ENCODE peak calls at places on chromosomes 12 and 14, in six cellular contexts. N, T, D, K, I and U are unnamed samples.

GRCh38 chr14:35362911-35363374 is 41.6 kb downstream of the NFKBIA start:
- DNase-seq in N (no peak), T (no peak), D (peak; percentile 46), K (no peak), I (no peak), U (no peak)

GRCh38 chr12:91506461-91506860 is 323.8 kb upstream of the DCN start:
- DNase-seq in N (no peak), T (no peak), D (no peak), K (no peak), I (no peak), U (no peak)

GRCh38 chr12:13941258-13942249 is 39.8 kb downstream of the GRIN2B start:
- DNase-seq in N (peak; percentile 58), T (no peak), D (no peak), K (peak; percentile 64), I (peak; percentile 35), U (peak; percentile 90)

GRCh38 chr12:93857917-93858513 is 180.8 kb downstream of the CRADD start:
- DNase-seq in N (no peak), T (no peak), D (no peak), K (no peak), I (peak; percentile 51), U (no peak)

GRCh38 chr12:11827096-11827841 is 177.8 kb downstream of the ETV6 start:
- DNase-seq in N (no peak), T (no peak), D (no peak), K (no peak), I (peak; percentile 38), U (no peak)

GRCh38 chr14:54650331-54651017 is 83.5 kb downstream of the SAMD4A start:
- DNase-seq in N (no peak), T (peak; percentile 63), D (peak; percentile 72), K (no peak), I (peak; percentile 58), U (no peak)

GRCh38 chr12:67268335-67268895 is 743 bp upstream of the CAND1 start:
- DNase-seq in N (peak; percentile 99), T (peak; percentile 85), D (peak; percentile 86), K (peak; percentile 84), I (peak; percentile 98), U (peak; percentile 92)

GRCh38 chr14:52272375-52272774 is 4.9 kb downstream of the PTGDR start:
- DNase-seq in N (peak; percentile 42), T (no peak), D (no peak), K (no peak), I (peak; percentile 50), U (peak; percentile 23)

GRCh38 chr14:24859559-24859958 is 190.4 kb downstream of the STXBP6 start:
- DNase-seq in N (no peak), T (no peak), D (no peak), K (no peak), I (no peak), U (no peak)

GRCh38 chr12:48266826-48267225 is 63.7 kb upstream of the OR10AD1 start:
- DNase-seq in N (no peak), T (no peak), D (no peak), K (no peak), I (peak; percentile 67), U (no peak)

GRCh38 chr12:115973066-115973465 is 304.4 kb downstream of the MED13L start:
- DNase-seq in N (no peak), T (no peak), D (no peak), K (no peak), I (no peak), U (no peak)

GRCh38 chr12:27366621-27367020 is 34.0 kb downstream of the BMAL2 start:
- DNase-seq in N (no peak), T (no peak), D (no peak), K (no peak), I (no peak), U (no peak)

GRCh38 chr12:991350-992278 is 591 bp downstream of the ERC1 start:
- DNase-seq in N (no peak), T (no peak), D (no peak), K (no peak), I (peak; percentile 22), U (peak; percentile 31)

GRCh38 chr12:3117144-3117581 is 40.0 kb downstream of the TSPAN9 start:
- DNase-seq in N (no peak), T (no peak), D (no peak), K (no peak), I (peak; percentile 33), U (no peak)

GRCh38 chr14:74836251-74836957 is 39.5 kb downstream of the PROX2 start:
- DNase-seq in N (no peak), T (no peak), D (no peak), K (no peak), I (no peak), U (no peak)

GRCh38 chr12:116346222-116346621 is 68.7 kb upstream of the MED13L start:
- DNase-seq in N (no peak), T (no peak), D (no peak), K (no peak), I (no peak), U (no peak)

GRCh38 chr12:122852336-122853275 is 17.3 kb downstream of the HIP1R start:
- DNase-seq in N (no peak), T (no peak), D (no peak), K (no peak), I (no peak), U (no peak)

GRCh38 chr14:57461777-57462320 is 31.8 kb downstream of the CCDC198 start:
- DNase-seq in N (no peak), T (no peak), D (no peak), K (no peak), I (no peak), U (no peak)

GRCh38 chr12:30548203-30548602 is 147.5 kb downstream of the IPO8 start:
- DNase-seq in N (no peak), T (no peak), D (no peak), K (no peak), I (no peak), U (no peak)

GRCh38 chr14:68137704-68138619 is 318.4 kb downstream of the RAD51B start:
- DNase-seq in N (peak; percentile 17), T (peak; percentile 17), D (no peak), K (peak; percentile 79), I (peak; percentile 98), U (peak; percentile 35)

GRCh38 chr12:62131153-62131552 is 129.1 kb upstream of the USP15 start:
- DNase-seq in N (no peak), T (no peak), D (peak; percentile 50), K (no peak), I (no peak), U (no peak)

GRCh38 chr12:105330938-105331804 is 680 bp downstream of the C12orf75 start:
- DNase-seq in N (peak; percentile 70), T (no peak), D (no peak), K (no peak), I (peak; percentile 47), U (no peak)
- TF ChIP-seq CTCF in N (no peak), T (no peak), D (no peak), K (no peak), I (no peak), U (no peak)

GRCh38 chr14:21026988-21027315 is 2.1 kb upstream of the NDRG2 start:
- DNase-seq in N (no peak), T (no peak), D (no peak), K (no peak), I (no peak), U (no peak)
- H3K4me3 ChIP-seq in N (no peak overlapping the region), T (no peak overlapping the region), D (no peak overlapping the region), K (peak overlapping the region; percentile 92), I (no peak overlapping the region), U (no peak overlapping the region)

DNA sequence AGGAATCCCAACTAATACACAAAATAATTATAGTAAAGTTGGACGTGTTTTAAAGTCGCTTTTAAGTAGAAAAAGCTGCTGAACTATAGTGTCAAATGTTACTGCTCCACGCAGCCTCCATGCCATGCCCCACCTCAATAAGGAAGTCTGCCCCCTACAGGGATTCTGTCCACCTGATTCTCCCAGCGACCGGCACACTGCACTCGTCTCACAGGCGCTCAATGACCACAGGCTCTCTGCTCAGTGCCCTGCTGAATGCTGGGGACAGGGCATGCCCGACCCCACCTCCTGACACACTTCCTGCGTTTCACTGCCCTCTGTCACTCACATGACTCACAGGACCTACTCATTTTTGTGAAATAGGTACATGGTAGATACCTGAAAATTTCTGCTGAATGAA is 48.9 kb downstream of the BDKRB1 start:
- DNase-seq in N (peak; percentile 10), T (no peak), D (no peak), K (peak; percentile 9), I (no peak), U (no peak)
- TF ChIP-seq CTCF in N (peak; percentile 25), T (no peak), D (no peak), K (peak; percentile 49), I (peak; percentile 42), U (no peak)

GRCh38 chr12:111257435-111257902 is 111.4 kb downstream of the PHETA1 start:
- DNase-seq in N (no peak), T (no peak), D (no peak), K (no peak), I (no peak), U (no peak)

GRCh38 chr12:111255261-111255660 is 113.6 kb downstream of the PHETA1 start:
- DNase-seq in N (no peak), T (no peak), D (no peak), K (no peak), I (no peak), U (no peak)

GRCh38 chr12:111259231-111259630 is 109.7 kb downstream of the PHETA1 start:
- DNase-seq in N (no peak), T (no peak), D (no peak), K (no peak), I (no peak), U (no peak)

GRCh38 chr12:111254106-111254505 is 114.8 kb downstream of the PHETA1 start:
- DNase-seq in N (no peak), T (no peak), D (no peak), K (no peak), I (no peak), U (no peak)

GRCh38 chr12:111256629-111257434 is 112.1 kb downstream of the PHETA1 start:
- DNase-seq in N (no peak), T (no peak), D (no peak), K (no peak), I (no peak), U (no peak)
- H3K4me3 ChIP-seq in N (no peak overlapping the region), T (no peak overlapping the region), D (no peak overlapping the region), K (no peak overlapping the region), I (no peak overlapping the region), U (no peak overlapping the region)

GRCh38 chr14:103999795-104000440 is 57.6 kb upstream of the RD3L start:
- DNase-seq in N (no peak), T (no peak), D (no peak), K (no peak), I (no peak), U (no peak)

GRCh38 chr14:104003616-104004015 is 61.3 kb upstream of the RD3L start:
- DNase-seq in N (no peak), T (no peak), D (no peak), K (no peak), I (no peak), U (no peak)

GRCh38 chr14:103997391-103997790 is 55.1 kb upstream of the RD3L start:
- DNase-seq in N (no peak), T (no peak), D (no peak), K (no peak), I (no peak), U (no peak)

GRCh38 chr14:103998027-103998426 is 55.7 kb upstream of the RD3L start:
- DNase-seq in N (no peak), T (no peak), D (no peak), K (no peak), I (no peak), U (no peak)

DNA sequence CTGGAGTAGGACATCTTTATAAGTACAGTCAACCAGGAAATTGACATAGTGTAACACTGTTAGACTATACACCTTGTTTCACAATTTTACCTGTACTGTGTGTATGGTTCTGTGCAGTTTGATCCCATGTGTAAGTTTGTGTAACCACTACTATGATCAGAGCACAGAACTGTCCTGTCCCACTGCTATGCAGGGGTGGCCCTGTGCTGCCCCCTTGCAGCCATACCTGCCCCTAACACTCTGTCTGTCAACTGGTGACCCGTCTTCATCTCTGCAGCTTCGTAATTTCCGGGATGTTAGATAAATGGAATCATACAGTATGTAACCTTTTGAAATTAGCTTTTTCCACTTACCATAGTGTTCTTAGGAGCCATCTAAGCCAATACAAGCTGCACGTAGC is 58.7 kb upstream of the RD3L start:
- DNase-seq in N (peak; percentile 32), T (no peak), D (no peak), K (no peak), I (peak; percentile 14), U (peak; percentile 36)
- TF ChIP-seq CTCF in N (peak; percentile 45), T (no peak), D (peak; percentile 19), K (peak; percentile 66), I (peak; percentile 45), U (peak; percentile 55)